ENCODE peak calls at places on chromosomes 5 and 9, in four cellular contexts. C, T, E and A are unnamed samples.

GRCh38 chr9:19026375-19026774 is 6.6 kb downstream of the SAXO1 start:
- DNase-seq in C (no peak), E (no peak), T (no peak), A (peak; percentile 45)

GRCh38 chr9:128385493-128386205 is 14.5 kb downstream of the URM1 start:
- DNase-seq in T (no peak), C (no peak), E (no peak), A (no peak)

GRCh38 chr5:147479949-147480348 is 29.9 kb downstream of the DPYSL3 start:
- DNase-seq in T (no peak), E (no peak), C (no peak), A (no peak)

GRCh38 chr9:108477538-108478006 is 378.2 kb downstream of the ACTL7B start:
- DNase-seq in C (no peak), T (no peak), E (no peak), A (peak; percentile 56)

GRCh38 chr5:34685485-34686197 is 29.5 kb downstream of the RAI14 start:
- DNase-seq in T (no peak), E (no peak), C (no peak), A (no peak)

GRCh38 chr5:55072668-55073067 is 29.8 kb upstream of the GZMA start:
- DNase-seq in C (no peak), E (no peak), T (no peak), A (peak; percentile 19)

GRCh38 chr9:112705773-112706427 is 12.0 kb downstream of the INIP start:
- DNase-seq in E (no peak), C (peak; percentile 30), T (no peak), A (no peak)

GRCh38 chr5:77316871-77317661 is 106.6 kb downstream of the PDE8B start:
- DNase-seq in C (no peak), T (no peak), E (peak; percentile 61), A (no peak)

GRCh38 chr9:135244271-135244691 is 156.8 kb downstream of the OLFM1 start:
- DNase-seq in T (no peak), C (no peak), E (peak; percentile 40), A (no peak)

GRCh38 chr9:108476574-108476973 is 379.2 kb downstream of the ACTL7B start:
- DNase-seq in T (no peak), E (no peak), C (no peak), A (no peak)

GRCh38 chr9:118262191-118262590 is 558.0 kb downstream of the TLR4 start:
- DNase-seq in E (no peak), T (no peak), C (no peak), A (no peak)

GRCh38 chr5:2660305-2660704 is 91.2 kb downstream of the IRX2 start:
- DNase-seq in T (no peak), C (no peak), E (no peak), A (no peak)

GRCh38 chr5:71651554-71651953 is 64.4 kb downstream of the MCCC2 start:
- DNase-seq in T (peak; percentile 72), C (no peak), E (no peak), A (no peak)

GRCh38 chr5:137753227-137753985 is 757 bp downstream of the HNRNPA0 start:
- DNase-seq in C (no peak), T (peak; percentile 83), E (peak; percentile 62), A (no peak)

GRCh38 chr5:143534764-143535159 is 131.3 kb upstream of the NR3C1 start:
- DNase-seq in C (no peak), T (no peak), E (no peak), A (no peak)

GRCh38 chr5:41057231-41057630 is 13.9 kb downstream of the MROH2B start:
- DNase-seq in T (no peak), C (no peak), E (no peak), A (no peak)

GRCh38 chr9:72131206-72131605 is 18.0 kb upstream of the GDA start:
- DNase-seq in C (no peak), E (no peak), T (no peak), A (no peak)

GRCh38 chr9:132415181-132415580 is 5.2 kb downstream of the CFAP77 start:
- DNase-seq in T (no peak), C (no peak), E (no peak), A (no peak)

GRCh38 chr9:100589582-100589981 is 11.7 kb downstream of the CAVIN4 start:
- DNase-seq in E (no peak), C (no peak), T (no peak), A (no peak)

GRCh38 chr5:34756781-34757624 is 82.0 kb upstream of the TTC23L start:
- DNase-seq in E (no peak), C (no peak), T (no peak), A (no peak)

GRCh38 chr5:978051-978450 is 30.6 kb upstream of the NKD2 start:
- DNase-seq in C (no peak), T (no peak), E (peak; percentile 19), A (no peak)

GRCh38 chr5:174533771-174534221 is 190.6 kb upstream of the MSX2 start:
- DNase-seq in C (peak; percentile 54), T (no peak), E (no peak), A (peak; percentile 82)